ENCODE peak calls at places on chromosomes 16 and 17, in ten cellular contexts. R, K, W, N, D, X, S, Z, Q and E are unnamed samples.

GRCh38 chr17:80452173-80452915 is 24.1 kb downstream of the NPTX1 start:
- DNase-seq in S (no peak), W (no peak), K (no peak), N (no peak), D (no peak), Q (peak; percentile 18), R (no peak), X (no peak), Z (no peak), E (no peak)

GRCh38 chr17:15926039-15926740 is 18.7 kb upstream of the ADORA2B start:
- DNase-seq in Z (no peak), W (no peak), Q (no peak), K (no peak), D (no peak), N (no peak), X (no peak), R (no peak), S (no peak), E (no peak)

GRCh38 chr17:74757502-74757901 is 9.1 kb downstream of the NHERF1 start:
- DNase-seq in R (no peak), D (no peak), K (peak; percentile 76), Q (no peak), N (no peak), X (no peak), Z (no peak), W (no peak), S (no peak), E (no peak)

GRCh38 chr17:77254961-77255741 is 114.4 kb downstream of the SEC14L1 start:
- DNase-seq in K (no peak), Q (peak; percentile 91), W (no peak), R (no peak), D (peak; percentile 69), N (no peak), X (peak; percentile 88), Z (no peak), S (no peak), E (peak; percentile 74)

GRCh38 chr16:88790312-88791150 is 5.5 kb upstream of the PIEZO1 start:
- DNase-seq in K (no peak), X (peak; percentile 41), R (peak; percentile 64), S (no peak), Q (peak; percentile 33), W (peak; percentile 59), N (peak; percentile 46), Z (no peak), D (no peak), E (no peak)

GRCh38 chr17:61088556-61088955 is 311.1 kb upstream of the TBX2 start:
- DNase-seq in K (no peak), D (no peak), W (no peak), N (no peak), X (no peak), R (no peak), S (no peak), Q (no peak), Z (no peak), E (no peak)

GRCh38 chr16:52825882-52826281 is 226.8 kb downstream of the CHD9NB start:
- DNase-seq in S (no peak), Q (no peak), D (no peak), K (peak; percentile 65), R (no peak), X (no peak), W (no peak), N (no peak), Z (no peak), E (peak; percentile 21)

GRCh38 chr16:23420011-23420410 is 33.0 kb downstream of the COG7 start:
- DNase-seq in W (no peak), Z (no peak), X (no peak), K (no peak), R (no peak), Q (peak; percentile 45), D (peak; percentile 36), N (no peak), S (no peak), E (no peak)

GRCh38 chr17:57755479-57756070 is 10.5 kb upstream of the CCDC182 start:
- DNase-seq in Z (no peak), S (no peak), W (no peak), N (no peak), K (no peak), D (no peak), X (no peak), R (no peak), Q (no peak), E (no peak)

GRCh38 chr17:10046786-10047609 is 141.9 kb upstream of the RCVRN start:
- DNase-seq in K (no peak), S (no peak), N (no peak), D (no peak), Q (no peak), W (no peak), Z (no peak), X (no peak), R (no peak), E (no peak)

GRCh38 chr16:66376577-66377326 is 10.3 kb downstream of the CDH5 start:
- DNase-seq in D (no peak), K (no peak), Z (no peak), W (no peak), S (no peak), R (no peak), X (no peak), Q (no peak), N (no peak), E (no peak)

GRCh38 chr16:66196770-66197169 is 169.7 kb upstream of the CDH5 start:
- DNase-seq in X (no peak), K (no peak), W (no peak), R (no peak), Q (no peak), D (no peak), Z (no peak), S (no peak), N (no peak), E (no peak)

GRCh38 chr17:79513805-79514535 is 96.9 kb downstream of the RBFOX3 start:
- DNase-seq in Q (no peak), K (no peak), S (no peak), W (no peak), Z (no peak), R (no peak), D (no peak), N (no peak), X (no peak), E (no peak)

GRCh38 chr17:20944014-20944905 is 98.6 kb downstream of the USP22 start:
- DNase-seq in R (no peak), X (no peak), N (no peak), Q (no peak), S (no peak), K (peak; percentile 74), Z (no peak), W (peak; percentile 9), D (no peak), E (peak; percentile 73)

GRCh38 chr16:53865492-53865863 is 161.5 kb downstream of the FTO start:
- DNase-seq in Z (no peak), D (no peak), R (no peak), N (no peak), S (no peak), K (no peak), X (peak; percentile 36), Q (peak; percentile 29), W (no peak), E (no peak)

GRCh38 chr17:73232587-73233373 is 28.9 kb downstream of the CPSF4L start:
- DNase-seq in W (peak; percentile 17), N (peak; percentile 5), D (no peak), X (peak; percentile 51), K (peak; percentile 67), S (no peak), Z (no peak), R (peak; percentile 47), Q (peak; percentile 15), E (peak; percentile 67)

GRCh38 chr17:76725580-76726230 is 701 bp downstream of the JMJD6 start:
- DNase-seq in X (peak; percentile 62), Q (peak; percentile 73), W (peak; percentile 67), Z (peak; percentile 53), R (peak; percentile 82), N (peak; percentile 58), D (no peak), S (peak; percentile 49), K (peak; percentile 94), E (peak; percentile 81)